ENCODE peak calls at places on chromosome 22, in four cellular contexts. One of them, this sample, is unnamed.

GRCh38 chr22:17074648-17075002 is 10.2 kb upstream of the IL17RA start:
- DNase-seq in CD4-positive, alpha-beta T cell: no peak
- DNase-seq in lung: no peak
- DNase-seq in HFFc6: peak
- DNase-seq in this sample: no peak

GRCh38 chr22:25942989-25943411 is 201.0 kb downstream of the MYO18B start:
- DNase-seq in CD4-positive, alpha-beta T cell: no peak
- DNase-seq in lung: no peak
- DNase-seq in HFFc6: no peak
- DNase-seq in this sample: no peak

GRCh38 chr22:44191036-44191454 is 10.3 kb downstream of the PARVG start:
- DNase-seq in CD4-positive, alpha-beta T cell: no peak
- DNase-seq in lung: no peak
- DNase-seq in HFFc6: no peak
- DNase-seq in this sample: no peak

GRCh38 chr22:16975155-16975885 is 32.7 kb downstream of the GAB4 start:
- DNase-seq in CD4-positive, alpha-beta T cell: no peak
- DNase-seq in lung: no peak
- DNase-seq in HFFc6: no peak
- DNase-seq in this sample: no peak

GRCh38 chr22:37643225-37643847 is 3.9 kb downstream of the SH3BP1 start:
- DNase-seq in CD4-positive, alpha-beta T cell: peak
- DNase-seq in lung: peak
- DNase-seq in HFFc6: peak
- DNase-seq in this sample: peak

GRCh38 chr22:20980523-20980922 is 1.6 kb upstream of the LZTR1 start:
- DNase-seq in CD4-positive, alpha-beta T cell: no peak
- DNase-seq in lung: no peak
- DNase-seq in HFFc6: no peak
- DNase-seq in this sample: no peak

GRCh38 chr22:29609139-29609538 is 5.7 kb downstream of the NF2 start:
- DNase-seq in CD4-positive, alpha-beta T cell: no peak
- DNase-seq in lung: no peak
- DNase-seq in HFFc6: no peak
- DNase-seq in this sample: no peak

GRCh38 chr22:23834830-23835772 is 3.7 kb downstream of the DERL3 start:
- DNase-seq in CD4-positive, alpha-beta T cell: no peak
- DNase-seq in lung: no peak
- DNase-seq in HFFc6: no peak
- DNase-seq in this sample: no peak

GRCh38 chr22:38074181-38075104 is 9.5 kb downstream of the SLC16A8 start:
- DNase-seq in CD4-positive, alpha-beta T cell: no peak
- DNase-seq in lung: no peak
- DNase-seq in HFFc6: no peak
- DNase-seq in this sample: no peak

GRCh38 chr22:43955883-43956286 is 643 bp downstream of the SAMM50 start:
- DNase-seq in CD4-positive, alpha-beta T cell: no peak
- DNase-seq in lung: no peak
- DNase-seq in HFFc6: no peak
- DNase-seq in this sample: no peak

GRCh38 chr22:38081941-38082828 is 1.8 kb downstream of the SLC16A8 start:
- DNase-seq in CD4-positive, alpha-beta T cell: no peak
- DNase-seq in lung: no peak
- DNase-seq in HFFc6: no peak
- DNase-seq in this sample: no peak

GRCh38 chr22:29912141-29912540 is 29.2 kb downstream of the MTMR3 start:
- DNase-seq in CD4-positive, alpha-beta T cell: no peak
- DNase-seq in lung: no peak
- DNase-seq in HFFc6: no peak
- DNase-seq in this sample: no peak

GRCh38 chr22:17431179-17431578 is 61.9 kb downstream of the CECR2 start:
- DNase-seq in CD4-positive, alpha-beta T cell: no peak
- DNase-seq in lung: no peak
- DNase-seq in HFFc6: no peak
- DNase-seq in this sample: no peak

GRCh38 chr22:44879301-44879680 is 126.9 kb downstream of the ARHGAP8 start:
- DNase-seq in CD4-positive, alpha-beta T cell: no peak
- DNase-seq in lung: no peak
- DNase-seq in HFFc6: no peak
- DNase-seq in this sample: no peak

GRCh38 chr22:37378642-37379058 is 48.6 kb downstream of the ELFN2 start:
- DNase-seq in CD4-positive, alpha-beta T cell: no peak
- DNase-seq in lung: no peak
- DNase-seq in HFFc6: no peak
- DNase-seq in this sample: no peak

GRCh38 chr22:23696326-23696851 is 5.6 kb downstream of the RGL4 start:
- DNase-seq in CD4-positive, alpha-beta T cell: peak
- DNase-seq in lung: no peak
- DNase-seq in HFFc6: no peak
- DNase-seq in this sample: no peak

GRCh38 chr22:39731881-39732555 is 161.5 kb downstream of the CACNA1I start:
- DNase-seq in CD4-positive, alpha-beta T cell: no peak
- DNase-seq in lung: no peak
- DNase-seq in HFFc6: no peak
- DNase-seq in this sample: no peak

GRCh38 chr22:49047461-49047860 is 780.2 kb downstream of the BRD1 start:
- DNase-seq in CD4-positive, alpha-beta T cell: no peak
- DNase-seq in lung: no peak
- DNase-seq in HFFc6: no peak
- DNase-seq in this sample: no peak

GRCh38 chr22:24503137-24503850 is 8.2 kb downstream of the UPB1 start:
- DNase-seq in CD4-positive, alpha-beta T cell: peak
- DNase-seq in lung: peak
- DNase-seq in HFFc6: peak
- DNase-seq in this sample: no peak

GRCh38 chr22:37043828-37044538 is 7.6 kb upstream of the KCTD17 start:
- DNase-seq in CD4-positive, alpha-beta T cell: no peak
- DNase-seq in lung: peak
- DNase-seq in HFFc6: peak
- DNase-seq in this sample: peak

GRCh38 chr22:50009765-50010675 is 2.5 kb downstream of the IL17REL start:
- DNase-seq in CD4-positive, alpha-beta T cell: no peak
- DNase-seq in lung: no peak
- DNase-seq in HFFc6: no peak
- DNase-seq in this sample: no peak

GRCh38 chr22:36964110-36964509 is 50.7 kb downstream of the CSF2RB start:
- DNase-seq in CD4-positive, alpha-beta T cell: no peak
- DNase-seq in lung: no peak
- DNase-seq in HFFc6: no peak
- DNase-seq in this sample: no peak

GRCh38 chr22:44994399-44995281 is 15.2 kb downstream of the PHF21B start:
- DNase-seq in CD4-positive, alpha-beta T cell: no peak
- DNase-seq in lung: no peak
- DNase-seq in HFFc6: no peak
- DNase-seq in this sample: no peak

GRCh38 chr22:44116755-44117684 is 63.7 kb upstream of the PARVG start:
- DNase-seq in CD4-positive, alpha-beta T cell: no peak
- DNase-seq in lung: no peak
- DNase-seq in HFFc6: no peak
- DNase-seq in this sample: no peak

GRCh38 chr22:42720263-42721044 is at the start of gene A4GALT:
- DNase-seq in CD4-positive, alpha-beta T cell: no peak
- DNase-seq in lung: no peak
- DNase-seq in HFFc6: no peak
- DNase-seq in this sample: no peak
- TF ChIP-seq CTCF in CD4-positive, alpha-beta T cell: no peak
- TF ChIP-seq CTCF in lung: no peak
- TF ChIP-seq CTCF in HFFc6: peak
- TF ChIP-seq CTCF in this sample: no peak

GRCh38 chr22:33917744-33918406 is 2.4 kb downstream of the LARGE1 start:
- DNase-seq in CD4-positive, alpha-beta T cell: no peak
- DNase-seq in lung: no peak
- DNase-seq in HFFc6: no peak
- DNase-seq in this sample: no peak
- TF ChIP-seq CTCF in CD4-positive, alpha-beta T cell: no peak
- TF ChIP-seq CTCF in lung: no peak
- TF ChIP-seq CTCF in HFFc6: peak
- TF ChIP-seq CTCF in this sample: no peak

GRCh38 chr22:27329966-27330645 is 471.4 kb downstream of the MN1 start:
- DNase-seq in CD4-positive, alpha-beta T cell: no peak
- DNase-seq in lung: no peak
- DNase-seq in HFFc6: no peak
- DNase-seq in this sample: no peak

GRCh38 chr22:27327497-27327896 is 474.1 kb downstream of the MN1 start:
- DNase-seq in CD4-positive, alpha-beta T cell: no peak
- DNase-seq in lung: no peak
- DNase-seq in HFFc6: no peak
- DNase-seq in this sample: no peak

GRCh38 chr22:27331526-27332281 is 469.9 kb downstream of the MN1 start:
- DNase-seq in CD4-positive, alpha-beta T cell: no peak
- DNase-seq in lung: peak
- DNase-seq in HFFc6: no peak
- DNase-seq in this sample: peak

GRCh38 chr22:27329471-27329870 is 472.1 kb downstream of the MN1 start:
- DNase-seq in CD4-positive, alpha-beta T cell: no peak
- DNase-seq in lung: no peak
- DNase-seq in HFFc6: no peak
- DNase-seq in this sample: no peak

DNA sequence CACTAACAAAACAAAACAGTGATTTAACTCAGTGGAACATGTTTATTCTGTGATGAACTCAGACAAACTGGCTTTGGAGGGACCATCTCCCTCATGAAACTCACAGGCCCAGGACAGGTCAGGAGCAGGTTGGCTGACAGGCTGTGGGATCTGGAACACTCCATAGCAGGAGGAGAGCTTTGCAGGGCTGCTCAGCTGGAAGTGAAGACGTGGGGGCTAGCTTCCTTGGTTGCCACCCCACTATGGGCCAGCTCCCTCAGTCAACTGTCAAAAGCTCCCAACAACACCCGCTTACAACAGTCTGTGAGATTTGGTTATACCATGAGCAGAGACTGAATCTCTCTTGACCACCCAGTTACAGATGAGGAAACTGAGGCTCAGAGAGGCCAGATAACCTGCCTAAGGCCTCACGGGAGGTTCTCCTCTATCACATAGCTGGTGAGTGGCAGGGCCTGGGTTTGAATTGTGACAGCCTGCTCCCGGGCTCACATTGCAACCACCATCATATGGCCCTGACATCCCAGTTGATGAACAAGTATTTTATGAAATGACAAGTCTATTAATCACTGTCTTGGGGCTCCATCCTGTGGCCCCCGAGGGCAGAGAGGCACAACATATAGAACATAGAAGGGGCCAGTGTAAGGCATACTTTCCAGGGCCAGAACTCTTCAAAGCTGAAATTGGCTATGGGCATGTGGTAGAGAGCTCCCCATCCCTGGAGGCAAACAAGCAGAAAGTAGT is 473.4 kb downstream of the MN1 start:
- DNase-seq in CD4-positive, alpha-beta T cell: no peak
- DNase-seq in lung: no peak
- DNase-seq in HFFc6: no peak
- DNase-seq in this sample: no peak
- TF ChIP-seq CTCF in CD4-positive, alpha-beta T cell: no peak
- TF ChIP-seq CTCF in lung: no peak
- TF ChIP-seq CTCF in HFFc6: no peak
- TF ChIP-seq CTCF in this sample: no peak

GRCh38 chr22:41047741-41048140 is 44.7 kb upstream of the EP300 start:
- DNase-seq in CD4-positive, alpha-beta T cell: no peak
- DNase-seq in lung: no peak
- DNase-seq in HFFc6: no peak
- DNase-seq in this sample: no peak

GRCh38 chr22:41052661-41053490 is 39.5 kb upstream of the EP300 start:
- DNase-seq in CD4-positive, alpha-beta T cell: no peak
- DNase-seq in lung: no peak
- DNase-seq in HFFc6: peak
- DNase-seq in this sample: no peak

GRCh38 chr22:41048791-41049717 is 43.3 kb upstream of the EP300 start:
- DNase-seq in CD4-positive, alpha-beta T cell: no peak
- DNase-seq in lung: peak
- DNase-seq in HFFc6: peak
- DNase-seq in this sample: peak

DNA sequence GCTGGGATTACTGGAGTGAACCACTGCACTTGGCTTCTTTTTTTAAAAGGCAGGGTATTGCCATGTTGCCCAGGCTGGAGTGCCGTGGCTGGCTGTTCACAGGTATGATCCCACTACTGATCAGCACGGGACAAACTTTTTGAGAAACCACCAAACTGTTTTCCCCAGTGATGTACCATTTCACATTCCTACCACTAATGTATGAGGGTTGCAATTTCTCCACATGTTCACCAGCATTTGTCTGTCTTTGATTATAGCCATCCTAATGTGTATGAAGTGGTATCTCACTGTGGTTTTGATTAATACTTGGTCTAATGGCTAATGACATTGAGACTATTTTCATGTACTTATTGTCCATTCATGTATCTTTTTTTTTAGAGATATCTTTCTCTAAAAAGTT is 41.5 kb upstream of the EP300 start:
- DNase-seq in CD4-positive, alpha-beta T cell: no peak
- DNase-seq in lung: no peak
- DNase-seq in HFFc6: no peak
- DNase-seq in this sample: no peak
- TF ChIP-seq CTCF in CD4-positive, alpha-beta T cell: no peak
- TF ChIP-seq CTCF in lung: no peak
- TF ChIP-seq CTCF in HFFc6: peak
- TF ChIP-seq CTCF in this sample: no peak

DNA sequence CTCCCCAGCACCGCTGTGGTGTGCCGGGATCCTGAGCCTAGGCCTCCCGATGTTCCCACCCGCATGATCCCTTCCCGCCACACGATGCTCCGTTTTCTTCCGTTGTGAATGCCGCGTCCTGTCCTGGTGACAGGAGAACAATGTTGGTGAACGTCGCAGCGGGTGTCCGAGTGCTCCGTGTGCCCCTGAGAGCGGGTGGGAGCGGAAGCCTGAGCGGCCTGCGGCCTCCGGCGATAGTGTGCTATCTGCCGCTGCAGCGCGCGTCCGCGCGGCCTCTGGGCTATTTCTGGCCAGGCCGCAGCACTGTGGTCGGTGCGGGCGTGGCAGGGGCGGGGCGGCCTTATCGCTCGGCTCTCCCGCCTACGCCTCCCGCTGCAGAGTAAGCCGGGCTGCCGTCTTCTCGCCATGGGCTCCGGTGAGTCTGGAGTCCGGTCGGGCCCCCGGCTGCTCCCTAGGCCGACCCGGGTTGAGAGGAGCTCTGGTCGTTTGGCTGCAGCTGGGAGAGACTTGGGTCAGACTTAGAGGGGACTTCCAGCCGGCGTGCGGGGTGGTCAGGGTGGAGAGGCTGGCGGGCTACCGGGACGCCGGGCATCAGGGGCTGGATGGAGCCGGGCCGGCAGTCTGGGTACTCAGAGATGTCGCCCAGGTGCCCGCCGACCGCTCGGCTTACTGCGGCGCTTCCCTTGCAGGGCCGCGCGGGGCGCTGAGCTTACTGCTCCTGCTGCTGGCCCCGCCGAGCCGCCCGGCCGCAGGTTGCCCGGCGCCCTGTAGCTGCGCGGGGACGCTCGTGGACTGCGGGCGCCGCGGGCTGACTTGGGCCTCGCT is at the start of gene GP1BB:
- DNase-seq in CD4-positive, alpha-beta T cell: no peak
- DNase-seq in lung: no peak
- DNase-seq in HFFc6: no peak
- DNase-seq in this sample: no peak
- TF ChIP-seq CTCF in CD4-positive, alpha-beta T cell: no peak
- TF ChIP-seq CTCF in lung: no peak
- TF ChIP-seq CTCF in HFFc6: no peak
- TF ChIP-seq CTCF in this sample: no peak

GRCh38 chr22:31199187-31199586 is 12.9 kb upstream of the LIMK2 start:
- DNase-seq in CD4-positive, alpha-beta T cell: no peak
- DNase-seq in lung: no peak
- DNase-seq in HFFc6: no peak
- DNase-seq in this sample: no peak
- TF ChIP-seq CTCF in CD4-positive, alpha-beta T cell: no peak
- TF ChIP-seq CTCF in lung: no peak
- TF ChIP-seq CTCF in HFFc6: peak
- TF ChIP-seq CTCF in this sample: no peak